ENCODE peak calls at places on chromosomes 2 and 18, in seven cellular contexts. A, W, K, G, T, S and E are unnamed samples.

GRCh38 chr18:62808116-62808515 is 92.8 kb downstream of the PHLPP1 start:
- DNase-seq in A (no peak), S (no peak), G (no peak), T (no peak), W (no peak), K (no peak), E (no peak)

GRCh38 chr2:66000888-66001287 is 434.0 kb upstream of the MEIS1 start:
- DNase-seq in G (no peak), S (no peak), A (no peak), K (no peak), T (no peak), W (no peak), E (no peak)

GRCh38 chr18:33440011-33440383 is 524 bp downstream of the CCDC178 start:
- DNase-seq in A (no peak), G (no peak), W (no peak), K (peak; percentile 35), T (no peak), S (no peak), E (peak; percentile 37)

GRCh38 chr2:109644571-109645275 is 30.6 kb downstream of the SOWAHC start:
- DNase-seq in S (no peak), K (no peak), A (no peak), W (peak; percentile 60), T (no peak), G (no peak), E (no peak)

GRCh38 chr2:86747708-86748627 is 27.9 kb downstream of the RMND5A start:
- DNase-seq in G (peak; percentile 25), S (no peak), A (no peak), W (no peak), T (peak; percentile 53), K (peak; percentile 83), E (peak; percentile 6)

GRCh38 chr2:28161466-28161865 is 231.2 kb upstream of the FOSL2 start:
- DNase-seq in A (no peak), W (no peak), G (no peak), K (peak; percentile 42), T (no peak), S (no peak), E (no peak)

GRCh38 chr2:178530625-178531142 is 50.4 kb downstream of the PLEKHA3 start:
- DNase-seq in T (no peak), K (peak; percentile 44), A (no peak), G (no peak), W (no peak), S (no peak), E (no peak)

GRCh38 chr2:214410918-214411554 is at the start of gene VWC2L:
- DNase-seq in G (peak; percentile 80), S (no peak), K (peak; percentile 56), A (no peak), W (peak; percentile 70), T (peak; percentile 50), E (peak; percentile 77)

GRCh38 chr2:26043862-26044736 is 10.2 kb downstream of the RAB10 start:
- DNase-seq in T (no peak), S (no peak), K (peak; percentile 57), A (no peak), G (peak; percentile 22), W (peak; percentile 56), E (no peak)

GRCh38 chr18:12028040-12028628 is 46.8 kb downstream of the IMPA2 start:
- DNase-seq in G (no peak), A (no peak), W (no peak), T (no peak), K (no peak), S (no peak), E (no peak)

GRCh38 chr2:37171624-37171950 is 14.8 kb upstream of the EIF2AK2 start:
- DNase-seq in W (no peak), G (no peak), K (no peak), T (no peak), A (no peak), S (no peak), E (no peak)

GRCh38 chr2:100182494-100183355 is 40.3 kb upstream of the AFF3 start:
- DNase-seq in S (no peak), K (no peak), W (no peak), G (no peak), T (no peak), A (no peak), E (no peak)

GRCh38 chr2:44843641-44844040 is 97.9 kb upstream of the SIX3 start:
- DNase-seq in A (no peak), G (no peak), K (no peak), T (no peak), S (no peak), W (no peak), E (no peak)

GRCh38 chr2:10814142-10814541 is 1.6 kb upstream of the PDIA6 start:
- DNase-seq in A (no peak), K (no peak), T (no peak), G (no peak), S (no peak), W (no peak), E (no peak)

GRCh38 chr2:8125741-8126691 is 555.8 kb upstream of the ID2 start:
- DNase-seq in K (peak; percentile 93), G (no peak), A (no peak), W (no peak), S (no peak), T (no peak), E (no peak)

GRCh38 chr2:163259489-163259888 is 420.9 kb upstream of the KCNH7 start:
- DNase-seq in W (no peak), K (peak; percentile 64), A (no peak), S (no peak), T (no peak), G (no peak), E (no peak)

GRCh38 chr2:240405654-240406313 is 29.7 kb upstream of the GPC1 start:
- DNase-seq in G (no peak), K (no peak), A (no peak), T (no peak), S (no peak), W (no peak), E (no peak)

GRCh38 chr2:205731521-205731965 is 49.2 kb downstream of the NRP2 start:
- DNase-seq in T (peak; percentile 86), A (no peak), S (no peak), K (peak; percentile 99), G (peak; percentile 42), W (no peak), E (no peak)

GRCh38 chr2:233801357-233802131 is 23.4 kb downstream of the MROH2A start:
- DNase-seq in K (no peak), S (no peak), T (no peak), A (no peak), G (peak; percentile 85), W (no peak), E (no peak)

GRCh38 chr2:18516112-18516511 is 44.3 kb downstream of the RDH14 start:
- DNase-seq in T (peak; percentile 92), W (no peak), A (no peak), G (peak; percentile 65), S (no peak), K (peak; percentile 93), E (no peak)

GRCh38 chr2:174014699-174015070 is 49.5 kb upstream of the SP3 start:
- DNase-seq in G (no peak), K (no peak), A (no peak), T (no peak), S (no peak), W (no peak), E (no peak)

GRCh38 chr2:72115361-72116080 is 32.1 kb downstream of the CYP26B1 start:
- DNase-seq in W (peak; percentile 52), G (peak; percentile 99), S (no peak), A (no peak), K (peak; percentile 56), T (peak; percentile 27), E (no peak)

GRCh38 chr18:39742015-39742466 is 2176.4 kb upstream of the CELF4 start:
- DNase-seq in A (no peak), W (no peak), S (no peak), K (peak; percentile 75), T (peak; percentile 26), G (peak; percentile 27), E (no peak)

GRCh38 chr18:45871655-45872054 is 46.2 kb downstream of the SIGLEC15 start:
- DNase-seq in A (no peak), K (peak; percentile 59), G (no peak), T (no peak), W (no peak), S (no peak), E (no peak)

GRCh38 chr18:62018034-62018760 is 125.4 kb upstream of the RNF152 start:
- DNase-seq in S (no peak), A (no peak), G (no peak), W (no peak), T (peak; percentile 94), K (peak; percentile 15), E (no peak)

GRCh38 chr18:33849731-33850130 is 271.7 kb downstream of the ASXL3 start:
- DNase-seq in A (no peak), T (no peak), W (no peak), S (no peak), K (no peak), G (no peak), E (no peak)

GRCh38 chr2:9002637-9003365 is 683 bp downstream of the MBOAT2 start:
- DNase-seq in W (peak; percentile 52), S (no peak), A (no peak), G (peak; percentile 26), T (no peak), K (no peak), E (no peak)

GRCh38 chr18:59063300-59063895 is 76.3 kb upstream of the SEC11C start:
- DNase-seq in W (no peak), S (no peak), T (no peak), K (no peak), G (no peak), A (no peak), E (no peak)

GRCh38 chr2:214550774-214551173 is 139.9 kb downstream of the VWC2L start:
- DNase-seq in S (no peak), K (no peak), T (no peak), G (no peak), W (no peak), A (no peak), E (no peak)

GRCh38 chr2:173664520-173664919 is 300.7 kb downstream of the SP3 start:
- DNase-seq in T (no peak), K (no peak), A (no peak), G (no peak), W (no peak), S (no peak), E (no peak)

GRCh38 chr2:40955635-40956034 is 503.7 kb upstream of the SLC8A1 start:
- DNase-seq in T (no peak), K (peak; percentile 9), G (no peak), A (no peak), W (no peak), S (no peak), E (no peak)

GRCh38 chr2:217060951-217061547 is 201.2 kb upstream of the TNP1 start:
- DNase-seq in K (no peak), S (no peak), G (no peak), T (no peak), A (no peak), W (no peak), E (no peak)

GRCh38 chr2:234861841-234862735 is 89.7 kb upstream of the SH3BP4 start:
- DNase-seq in G (no peak), A (no peak), S (no peak), W (no peak), T (no peak), K (no peak), E (no peak)

GRCh38 chr2:67311536-67311935 is 85.6 kb upstream of the ETAA1 start:
- DNase-seq in W (no peak), K (peak; percentile 91), G (peak; percentile 93), S (no peak), A (no peak), T (peak; percentile 51), E (no peak)

GRCh38 chr2:184599054-184599874 is 935 bp downstream of the ZNF804A start:
- DNase-seq in W (no peak), G (peak; percentile 11), K (peak; percentile 79), T (no peak), A (no peak), S (no peak), E (no peak)